ENCODE peak calls at places on chromosomes 16 and 17, in five cellular contexts. C is BE2C; F is tibial artery; A is NCI-H1092; G is activated CD4-positive, alpha-beta T cell treated with anti-CD3 and anti-CD28 coated beads, Interleukin-2, amount 10 ng/mL, durations not matched to agents 7 days and 5 days. X is an unnamed sample.

GRCh38 chr16:85446846-85447656 is 166.1 kb upstream of the GSE1 start:
- DNase-seq in A (no peak), G (no peak), F (no peak), C (no peak), X (peak; percentile 85)

GRCh38 chr16:86200722-86201121 is 301.8 kb downstream of the IRF8 start:
- DNase-seq in F (no peak), A (no peak), C (no peak), G (no peak), X (no peak)

GRCh38 chr16:29985271-29985811 is 10.1 kb downstream of the HIRIP3 start:
- DNase-seq in A (no peak), F (no peak), G (no peak), C (no peak), X (peak; percentile 61)

GRCh38 chr16:84641643-84642358 is 6.5 kb upstream of the KLHL36 start:
- DNase-seq in F (no peak), C (no peak), A (no peak), G (peak; percentile 37), X (no peak)

GRCh38 chr17:73786286-73786743 is 142.1 kb upstream of the SDK2 start:
- DNase-seq in A (no peak), F (no peak), G (no peak), C (no peak), X (no peak)

GRCh38 chr17:44543213-44543904 is 13.9 kb upstream of the FZD2 start:
- DNase-seq in C (no peak), F (no peak), A (no peak), G (no peak), X (no peak)

GRCh38 chr16:4133897-4134372 is 17.7 kb upstream of the ADCY9 start:
- DNase-seq in F (no peak), C (no peak), A (no peak), G (no peak), X (no peak)

GRCh38 chr16:79088971-79089370 is 511.6 kb downstream of the MAF start:
- DNase-seq in G (no peak), F (no peak), A (no peak), C (no peak), X (no peak)

GRCh38 chr17:58328195-58329034 is at the start of gene TSPOAP1:
- DNase-seq in A (no peak), C (peak; percentile 76), F (no peak), G (peak; percentile 87), X (peak; percentile 94)

GRCh38 chr16:28609631-28610594 is at the start of gene SULT1A1:
- DNase-seq in A (no peak), C (no peak), G (no peak), F (no peak), X (peak; percentile 90)

GRCh38 chr17:63843387-63844292 is 1.2 kb upstream of the SMARCD2 start:
- DNase-seq in F (peak; percentile 88), C (no peak), G (peak; percentile 53), A (no peak), X (peak; percentile 87)

GRCh38 chr16:83561876-83562275 is 245.9 kb upstream of the HSBP1 start:
- DNase-seq in G (no peak), F (no peak), A (no peak), C (no peak), X (no peak)

GRCh38 chr17:1639549-1639948 is 6.0 kb downstream of the SCARF1 start:
- DNase-seq in C (no peak), G (no peak), F (no peak), A (no peak), X (peak; percentile 76)

GRCh38 chr17:15973834-15974233 is 25.7 kb downstream of the ZSWIM7 start:
- DNase-seq in C (no peak), A (no peak), G (no peak), F (no peak), X (no peak)

GRCh38 chr17:28972437-28972836 is 21.1 kb upstream of the PHF12 start:
- DNase-seq in A (no peak), G (no peak), C (no peak), F (no peak), X (no peak)

GRCh38 chr17:74380959-74381808 is 13.9 kb downstream of the GPR142 start:
- DNase-seq in C (no peak), G (no peak), F (no peak), A (no peak), X (no peak)

GRCh38 chr16:23072769-23073549 is 76.3 kb downstream of the USP31 start:
- DNase-seq in A (no peak), G (no peak), C (no peak), F (no peak), X (no peak)

GRCh38 chr17:65446838-65447526 is 114.5 kb downstream of the AXIN2 start:
- DNase-seq in C (no peak), A (no peak), F (peak; percentile 80), G (no peak), X (no peak)

GRCh38 chr17:47694818-47695663 is 1.1 kb downstream of the TBKBP1 start:
- DNase-seq in F (peak; percentile 88), C (no peak), A (no peak), G (no peak), X (peak; percentile 92)

GRCh38 chr16:73000020-73000906 is 47.7 kb downstream of the ZFHX3 start:
- DNase-seq in A (peak; percentile 48), G (no peak), F (peak; percentile 79), C (no peak), X (no peak)

GRCh38 chr16:88653606-88654362 is 2.9 kb upstream of the CYBA start:
- DNase-seq in A (no peak), F (no peak), G (no peak), C (no peak), X (peak; percentile 84)

GRCh38 chr16:65409505-65409904 is 287.6 kb upstream of the CDH11 start:
- DNase-seq in A (no peak), C (no peak), G (no peak), F (no peak), X (no peak)

GRCh38 chr16:4388275-4389021 is 16.8 kb downstream of the VASN start:
- DNase-seq in C (peak; percentile 16), A (no peak), F (peak; percentile 96), G (no peak), X (no peak)

GRCh38 chr17:28174352-28175046 is 132.0 kb downstream of the NLK start:
- DNase-seq in C (no peak), A (no peak), G (peak; percentile 13), F (no peak), X (no peak)

GRCh38 chr17:48052956-48053757 is 5.0 kb downstream of the NFE2L1 start:
- DNase-seq in A (peak; percentile 74), G (no peak), F (peak; percentile 93), C (peak; percentile 92), X (peak; percentile 78)

GRCh38 chr17:67950945-67951344 is 45.3 kb downstream of the C17orf58 start:
- DNase-seq in A (no peak), F (no peak), C (no peak), G (no peak), X (no peak)

GRCh38 chr16:1691276-1691675 is 13.2 kb downstream of the JPT2 start:
- DNase-seq in C (no peak), A (no peak), G (no peak), F (no peak), X (no peak)

GRCh38 chr16:29126621-29127020 is 141.8 kb downstream of the LAT start:
- DNase-seq in A (no peak), G (no peak), F (no peak), C (no peak), X (no peak)

GRCh38 chr16:60463986-60464385 is 1572.3 kb downstream of the CDH8 start:
- DNase-seq in C (no peak), G (no peak), F (no peak), A (no peak), X (no peak)

GRCh38 chr17:49498037-49498615 is 3.0 kb downstream of the NGFR start:
- DNase-seq in C (no peak), A (no peak), F (no peak), G (no peak), X (no peak)

GRCh38 chr17:66667491-66668030 is 167.4 kb upstream of the CACNG5 start:
- DNase-seq in F (no peak), C (no peak), G (peak; percentile 67), A (no peak), X (no peak)